ENCODE peak calls at places on chromosome 18, in ten cellular contexts. Z is neuronal stem cell, G is dorsolateral prefrontal cortex, K is fibroblast of lung, R is endothelial cell of umbilical vein, Q is psoas muscle, I is right atrium auricular region, Y is iPS DF 6.9, T is right cardiac atrium, F is upper lobe of right lung. D is an unnamed sample.

GRCh38 chr18:58687871-58688308 is 16.6 kb downstream of the MALT1 start:
- DNase-seq in Z (no peak), G (no peak), K (no peak), R (peak; percentile 18), Q (no peak), I (no peak), Y (no peak), T (no peak), F (no peak), D (no peak)

GRCh38 chr18:78683191-78684010 is 296.2 kb upstream of the SALL3 start:
- DNase-seq in Z (no peak), G (no peak), K (no peak), R (no peak), Q (no peak), I (no peak), Y (no peak), T (no peak), F (no peak), D (no peak)

GRCh38 chr18:3852321-3852720 is 402.3 kb downstream of the TGIF1 start:
- DNase-seq in Z (no peak), G (no peak), K (no peak), R (no peak), Q (no peak), I (no peak), Y (no peak), T (no peak), F (no peak), D (no peak)

GRCh38 chr18:59229191-59229590 is 9.2 kb downstream of the GRP start:
- DNase-seq in Z (no peak), G (no peak), K (no peak), R (no peak), Q (no peak), I (no peak), Y (no peak), T (no peak), F (no peak), D (no peak)

GRCh38 chr18:36341944-36342343 is 44.4 kb downstream of the FHOD3 start:
- DNase-seq in Z (no peak), G (no peak), K (no peak), R (no peak), Q (no peak), I (no peak), Y (no peak), T (no peak), F (no peak), D (no peak)

GRCh38 chr18:50011813-50012445 is 183.0 kb downstream of the MYO5B start:
- DNase-seq in Z (no peak), G (no peak), K (peak; percentile 62), R (no peak), Q (no peak), I (no peak), Y (no peak), T (no peak), F (no peak), D (peak; percentile 1)

GRCh38 chr18:28013064-28013463 is 163.9 kb downstream of the CDH2 start:
- DNase-seq in Z (no peak), G (no peak), K (peak; percentile 52), R (peak; percentile 16), Q (no peak), I (no peak), Y (no peak), T (no peak), F (no peak), D (no peak)

GRCh38 chr18:40485318-40485717 is 1469.7 kb upstream of the PIK3C3 start:
- DNase-seq in Z (no peak), G (no peak), K (peak; percentile 25), R (no peak), Q (no peak), I (no peak), Y (no peak), T (no peak), F (no peak), D (no peak)

GRCh38 chr18:72456802-72457201 is 87.3 kb downstream of the CBLN2 start:
- DNase-seq in Z (no peak), G (no peak), K (peak; percentile 5), R (peak; percentile 52), Q (no peak), I (no peak), Y (no peak), T (no peak), F (no peak), D (no peak)

GRCh38 chr18:78980777-78981651 is 1.4 kb downstream of the SALL3 start:
- DNase-seq in Z (no peak), G (no peak), K (no peak), R (no peak), Q (no peak), I (no peak), Y (no peak), T (no peak), F (no peak), D (no peak)

GRCh38 chr18:75249672-75250470 is 39.3 kb downstream of the TSHZ1 start:
- DNase-seq in Z (no peak), G (no peak), K (no peak), R (no peak), Q (no peak), I (no peak), Y (no peak), T (no peak), F (no peak), D (no peak)

GRCh38 chr18:475202-475624 is 25.3 kb downstream of the COLEC12 start:
- DNase-seq in Z (no peak), G (no peak), K (peak; percentile 42), R (peak; percentile 87), Q (no peak), I (peak; percentile 70), Y (peak; percentile 54), T (peak; percentile 54), F (no peak), D (peak; percentile 43)

GRCh38 chr18:9987931-9988330 is 74.1 kb downstream of the VAPA start:
- DNase-seq in Z (no peak), G (peak; percentile 22), K (no peak), R (no peak), Q (no peak), I (no peak), Y (no peak), T (peak; percentile 58), F (no peak), D (no peak)
- H3K27ac ChIP-seq in Z (no peak overlapping the region), G (no peak overlapping the region), K (no peak overlapping the region), R (no peak overlapping the region), Q (no peak overlapping the region), I (peak overlapping the region; percentile 38), Y (no peak overlapping the region), T (no peak overlapping the region), F (no peak overlapping the region), D (no peak overlapping the region)

GRCh38 chr18:77131100-77131651 is 1.4 kb downstream of the MBP start:
- DNase-seq in Z (no peak), G (no peak), K (peak; percentile 32), R (no peak), Q (peak; percentile 61), I (no peak), Y (no peak), T (peak; percentile 81), F (peak; percentile 89), D (no peak)

GRCh38 chr18:77131652-77132368 is 773 bp downstream of the MBP start:
- DNase-seq in Z (no peak), G (no peak), K (no peak), R (no peak), Q (peak; percentile 67), I (peak; percentile 60), Y (no peak), T (peak; percentile 89), F (peak; percentile 91), D (no peak)

GRCh38 chr18:77132369-77133050 is at the start of gene MBP:
- DNase-seq in Z (no peak), G (no peak), K (no peak), R (no peak), Q (peak; percentile 60), I (no peak), Y (no peak), T (peak; percentile 81), F (peak; percentile 94), D (peak; percentile 68)

GRCh38 chr18:77129150-77129551 is 3.4 kb downstream of the MBP start:
- DNase-seq in Z (no peak), G (no peak), K (peak; percentile 66), R (no peak), Q (peak; percentile 45), I (no peak), Y (no peak), T (no peak), F (no peak), D (no peak)

DNA sequence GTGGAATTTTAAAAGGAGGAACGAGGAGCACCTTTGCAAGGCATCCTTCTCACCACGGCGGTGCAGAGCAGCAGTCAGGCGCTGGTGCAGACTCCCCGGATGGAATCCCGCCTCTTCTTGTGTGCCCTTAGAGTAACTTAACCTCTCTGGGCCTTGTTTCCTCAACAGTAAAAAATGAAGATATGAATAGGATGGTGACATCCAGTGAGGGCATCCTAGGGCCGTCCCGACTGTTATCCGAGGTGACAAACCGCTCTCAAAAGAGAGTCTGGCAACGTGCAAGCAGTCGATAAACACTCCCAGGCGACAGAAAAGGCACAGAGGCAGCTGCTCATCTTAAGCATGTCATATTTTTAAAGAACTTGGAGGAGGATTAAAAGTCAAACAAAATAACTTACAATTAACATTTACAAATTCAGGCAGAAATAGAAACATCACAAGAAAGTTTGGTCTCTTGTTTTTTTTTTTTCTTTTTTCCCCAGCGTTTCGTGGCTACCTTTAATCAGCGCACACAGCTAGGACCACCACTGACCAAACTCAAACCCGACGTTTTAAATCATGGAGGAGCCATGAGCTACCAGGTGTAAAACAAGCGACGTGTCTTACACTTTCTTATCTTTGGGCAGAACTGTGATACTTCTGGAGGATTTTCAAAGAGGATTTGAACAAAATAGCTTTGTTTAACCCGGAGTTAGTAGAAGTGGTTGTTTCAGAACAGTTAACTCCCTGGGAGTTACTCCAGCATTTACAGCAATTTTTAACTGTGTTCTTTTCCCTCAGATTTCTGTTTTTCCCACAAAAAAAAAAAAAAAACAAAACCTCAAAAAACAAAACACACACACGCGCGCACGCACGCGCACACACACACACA is 2.1 kb downstream of the MBP start:
- DNase-seq in Z (no peak), G (no peak), K (no peak), R (no peak), Q (no peak), I (no peak), Y (no peak), T (no peak), F (peak; percentile 48), D (no peak)
- H3K27ac ChIP-seq in Z (no peak overlapping the region), G (no peak overlapping the region), K (no peak overlapping the region), R (no peak overlapping the region), Q (peak overlapping the region; percentile 95), I (peak overlapping the region; percentile 97), Y (no peak overlapping the region), T (peak overlapping the region; percentile 10), F (peak overlapping the region; percentile 94), D (peak overlapping the region; percentile 81)

DNA sequence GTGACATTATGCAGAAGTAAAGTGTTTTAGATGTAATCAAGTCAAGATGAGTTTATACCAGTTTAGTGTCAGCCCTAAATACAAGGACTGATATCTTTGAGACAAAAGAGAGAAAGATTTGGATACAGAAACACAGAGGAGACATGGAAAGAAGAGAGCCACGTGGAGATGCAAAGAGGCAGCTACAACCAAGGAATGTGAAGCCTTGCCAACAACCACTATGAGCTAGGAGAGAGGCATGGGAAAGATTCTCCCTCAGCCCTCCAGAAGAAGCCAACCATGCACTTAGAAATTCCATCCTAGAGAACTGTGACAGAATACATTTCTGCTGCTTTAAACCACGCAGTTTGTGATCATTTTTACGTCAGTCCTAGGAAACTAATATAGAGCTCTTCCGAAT is 217.2 kb downstream of the DOK6 start:
- DNase-seq in Z (no peak), G (no peak), K (peak; percentile 11), R (no peak), Q (no peak), I (no peak), Y (no peak), T (no peak), F (no peak), D (no peak)
- H3K27ac ChIP-seq in Z (no peak overlapping the region), G (no peak overlapping the region), K (no peak overlapping the region), R (no peak overlapping the region), Q (no peak overlapping the region), I (no peak overlapping the region), Y (no peak overlapping the region), T (no peak overlapping the region), F (no peak overlapping the region), D (no peak overlapping the region)

GRCh38 chr18:63774511-63774910 is 707 bp upstream of the SERPINB7 start:
- DNase-seq in Z (no peak), G (no peak), K (no peak), R (no peak), Q (no peak), I (no peak), Y (no peak), T (no peak), F (no peak), D (no peak)
- H3K27ac ChIP-seq in Z (no peak overlapping the region), G (no peak overlapping the region), K (peak overlapping the region; percentile 6), R (no peak overlapping the region), Q (no peak overlapping the region), I (no peak overlapping the region), Y (no peak overlapping the region), T (no peak overlapping the region), F (no peak overlapping the region), D (peak overlapping the region; percentile 45)

D was measured in RWPE1.